ENCODE peak calls at places on chromosomes 5 and 9, in five cellular contexts. Z is spleen, P is right lobe of liver, M is Peyer's patch, Q is body of pancreas. I is an unnamed sample.

GRCh38 chr5:125526940-125527339 is 780.5 kb upstream of the ZNF608 start:
- DNase-seq in Z (no peak), P (no peak), M (no peak), Q (no peak), I (no peak)

GRCh38 chr9:137550958-137551655 is 572 bp upstream of the MRPL41 start:
- DNase-seq in Z (peak), P (no peak), M (no peak), Q (peak), I (no peak)

GRCh38 chr5:6081727-6082210 is 296.6 kb downstream of the MED10 start:
- DNase-seq in Z (no peak), P (no peak), M (no peak), Q (no peak), I (no peak)

GRCh38 chr9:70589571-70590263 is 175.3 kb upstream of the KLF9 start:
- DNase-seq in Z (no peak), P (no peak), M (no peak), Q (peak), I (no peak)

GRCh38 chr9:16121168-16121567 is 568.3 kb downstream of the CCDC171 start:
- DNase-seq in Z (no peak), P (no peak), M (no peak), Q (no peak), I (no peak)

GRCh38 chr5:2460098-2460497 is 291.4 kb downstream of the IRX2 start:
- DNase-seq in Z (no peak), P (no peak), M (no peak), Q (no peak), I (no peak)

GRCh38 chr5:5373351-5374033 is 49.0 kb upstream of the ICE1 start:
- DNase-seq in Z (no peak), P (no peak), M (no peak), Q (peak), I (peak)

GRCh38 chr5:53037141-53037859 is 48.1 kb downstream of the ITGA2 start:
- DNase-seq in Z (no peak), P (no peak), M (no peak), Q (no peak), I (no peak)

GRCh38 chr5:58582411-58583393 is at the start of gene RAB3C:
- DNase-seq in Z (peak), P (peak), M (peak), Q (peak), I (peak)
- TF ChIP-seq POLR2A in Z (no peak), P (no peak), M (no peak), Q (peak), I (no peak)

DNA sequence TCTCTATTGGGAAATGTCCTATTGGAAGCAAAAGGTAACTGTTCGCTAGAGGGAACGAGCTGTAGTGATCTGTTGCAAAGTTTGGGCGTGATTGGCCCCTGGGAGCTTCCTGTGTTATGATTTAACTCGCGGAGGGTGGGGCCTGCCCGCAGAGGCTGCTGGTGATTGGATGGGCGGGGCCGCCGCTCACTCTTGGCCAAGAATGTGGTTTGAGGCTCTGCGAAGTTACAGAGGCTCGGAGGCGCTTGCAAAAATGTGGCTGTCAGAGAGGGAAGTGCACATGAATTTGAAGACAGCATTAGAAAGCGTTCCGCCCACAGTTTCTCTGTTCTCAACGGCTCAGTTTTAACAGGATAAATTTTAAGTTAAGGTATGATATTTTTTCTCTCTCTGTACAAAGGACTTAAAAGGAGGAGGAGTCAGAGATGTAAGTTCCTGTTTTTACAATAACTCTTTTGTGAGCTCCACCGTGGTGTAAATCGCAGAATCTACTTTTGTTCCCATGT is 46.9 kb downstream of the CNTRL start:
- DNase-seq in Z (peak), P (peak), M (peak), Q (peak), I (peak)
- H3K27ac ChIP-seq in Z (peak), P (peak), M (peak), Q (peak), I (peak)

DNA sequence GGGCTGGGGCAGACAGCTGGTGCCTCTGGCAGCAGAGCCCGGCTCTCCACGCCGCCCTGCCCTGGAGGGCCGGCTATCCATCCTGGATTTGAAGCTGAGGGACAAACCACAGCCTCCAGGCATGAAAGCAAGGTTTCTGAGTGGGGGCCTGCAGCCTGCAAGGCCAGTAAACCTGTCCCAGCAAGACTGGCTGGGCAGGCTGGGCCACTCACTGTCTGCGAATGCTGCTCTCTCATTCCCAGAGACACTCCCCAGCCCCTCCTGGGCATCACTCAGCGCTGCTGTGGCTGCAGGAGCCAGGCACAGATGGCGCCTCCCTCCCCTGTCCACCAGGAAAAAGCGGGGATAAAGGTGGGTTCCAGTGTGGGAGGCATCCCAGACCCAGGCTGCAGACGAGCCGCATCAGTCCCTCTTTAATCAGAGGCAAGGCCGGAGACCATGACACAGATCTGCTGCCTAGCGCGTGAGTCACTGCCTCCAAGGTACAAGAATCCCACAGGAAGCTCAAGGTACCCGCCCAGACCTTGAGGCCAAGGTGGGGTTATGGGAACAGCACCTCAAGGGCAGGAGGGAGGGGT is 118.0 kb downstream of the VAV2 start:
- DNase-seq in Z (no peak), P (no peak), M (no peak), Q (no peak), I (no peak)
- TF ChIP-seq POLR2A in Z (no peak), P (no peak), M (no peak), Q (no peak), I (no peak)

GRCh38 chr5:56677693-56678092 is 137.7 kb upstream of the MAP3K1 start:
- DNase-seq in Z (no peak), P (no peak), M (no peak), Q (no peak), I (no peak)

GRCh38 chr5:56673171-56673570 is 142.2 kb upstream of the MAP3K1 start:
- DNase-seq in Z (no peak), P (no peak), M (no peak), Q (peak), I (no peak)

GRCh38 chr5:56671571-56671970 is 143.8 kb upstream of the MAP3K1 start:
- DNase-seq in Z (no peak), P (no peak), M (no peak), Q (no peak), I (no peak)

GRCh38 chr5:56680731-56681130 is 134.6 kb upstream of the MAP3K1 start:
- DNase-seq in Z (no peak), P (no peak), M (no peak), Q (no peak), I (no peak)

GRCh38 chr5:56676091-56676768 is 139.1 kb upstream of the MAP3K1 start:
- DNase-seq in Z (no peak), P (no peak), M (no peak), Q (no peak), I (no peak)
- H3K27ac ChIP-seq in Z (no peak), P (no peak), M (no peak), Q (no peak), I (no peak)

GRCh38 chr9:35729700-35730485 is 2.1 kb downstream of the TLN1 start:
- DNase-seq in Z (peak), P (peak), M (peak), Q (peak), I (peak)
- TF ChIP-seq POLR2A in Z (no peak), P (no peak), M (no peak), Q (no peak), I (no peak)

GRCh38 chr9:124718928-124719327 is 52.2 kb downstream of the NR6A1 start:
- DNase-seq in Z (no peak), P (no peak), M (no peak), Q (no peak), I (no peak)

GRCh38 chr9:124721109-124721850 is 49.8 kb downstream of the NR6A1 start:
- DNase-seq in Z (no peak), P (no peak), M (no peak), Q (no peak), I (no peak)

GRCh38 chr9:124723352-124723751 is 47.8 kb downstream of the NR6A1 start:
- DNase-seq in Z (no peak), P (no peak), M (no peak), Q (no peak), I (no peak)

GRCh38 chr9:124717597-124717996 is 53.5 kb downstream of the NR6A1 start:
- DNase-seq in Z (no peak), P (no peak), M (no peak), Q (no peak), I (no peak)

DNA sequence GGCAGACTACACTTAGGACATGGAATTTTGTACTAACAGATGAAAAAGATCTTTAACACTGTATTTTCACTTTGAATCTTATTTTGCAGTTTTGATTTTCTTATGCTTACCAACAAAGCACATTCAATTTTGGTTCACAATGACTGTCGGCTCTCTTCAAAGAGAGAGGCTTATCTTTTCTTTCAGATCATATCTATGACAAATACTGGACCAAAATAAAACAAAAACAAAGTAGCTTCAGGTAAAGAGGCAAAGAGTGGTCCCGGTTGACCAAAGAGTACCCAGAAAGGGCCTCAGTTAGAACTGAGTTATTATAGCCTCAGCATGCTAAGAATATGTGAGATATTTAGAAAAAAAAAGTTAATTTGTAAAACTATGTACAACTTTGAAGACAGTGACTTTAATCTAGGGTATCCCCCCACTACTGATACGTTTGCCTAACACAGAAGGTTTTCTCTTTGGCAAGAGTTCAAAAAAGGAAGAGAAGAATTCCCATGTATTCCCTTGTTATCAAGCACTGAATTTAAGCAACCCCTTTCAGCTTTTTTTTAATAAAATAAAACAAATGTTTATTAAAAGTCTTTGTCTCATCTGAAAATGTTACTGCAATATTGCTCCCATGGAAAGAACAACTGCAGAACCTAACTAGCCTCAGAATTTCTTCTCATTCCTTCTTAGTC is 50.5 kb downstream of the NR6A1 start:
- DNase-seq in Z (no peak), P (no peak), M (no peak), Q (no peak), I (no peak)
- H3K27ac ChIP-seq in Z (no peak), P (no peak), M (no peak), Q (no peak), I (no peak)

GRCh38 chr9:127899200-127899943 is at the start of gene ST6GALNAC6:
- DNase-seq in Z (peak), P (peak), M (peak), Q (peak), I (no peak)
- TF ChIP-seq POLR2A in Z (no peak), P (peak), M (no peak), Q (peak), I (peak)